ENCODE peak calls at places on chromosomes 2 and 18, in six cellular contexts. Q, B, F, W, E and L are unnamed samples. For H3K27me3 and H3K36me3, the result is how much of the 10 kb centered on the place peaks cover.

GRCh38 chr18:77173274-77174030 is 40.9 kb upstream of the MBP start:
- DNase-seq in Q (no peak), B (no peak), F (no peak), W (no peak), E (no peak), L (no peak)

GRCh38 chr18:79503891-79504475 is 108.3 kb downstream of the NFATC1 start:
- DNase-seq in Q (no peak), B (peak), F (no peak), W (no peak), E (no peak), L (no peak)

GRCh38 chr2:66434679-66435548 is at the start of gene MEIS1:
- DNase-seq in Q (peak), B (peak), F (no peak), W (peak), E (no peak), L (no peak)

GRCh38 chr2:239520811-239521517 is 120.1 kb upstream of the HDAC4 start:
- DNase-seq in Q (no peak), B (no peak), F (no peak), W (no peak), E (no peak), L (no peak)

GRCh38 chr2:28366496-28367282 is 26.0 kb upstream of the FOSL2 start:
- DNase-seq in Q (no peak), B (no peak), F (no peak), W (no peak), E (peak), L (peak)

GRCh38 chr18:43396266-43396665 is 119.0 kb upstream of the SYT4 start:
- DNase-seq in Q (peak), B (no peak), F (peak), W (no peak), E (no peak), L (no peak)

GRCh38 chr18:76491436-76491800 is 3.6 kb downstream of the ZNF516 start:
- DNase-seq in Q (peak), B (peak), F (peak), W (no peak), E (peak), L (peak)

GRCh38 chr18:31484461-31484860 is 13.5 kb upstream of the DSG2 start:
- DNase-seq in Q (no peak), B (no peak), F (no peak), W (no peak), E (no peak), L (no peak)

GRCh38 chr2:105186967-105187498 is 54.5 kb upstream of the GPR45 start:
- DNase-seq in Q (no peak), B (no peak), F (no peak), W (no peak), E (no peak), L (no peak)

GRCh38 chr18:22171839-22172582 is 2.6 kb downstream of the GATA6 start:
- DNase-seq in Q (peak), B (peak), F (no peak), W (no peak), E (no peak), L (no peak)

GRCh38 chr2:188975497-188976102 is 1.4 kb downstream of the COL3A1 start:
- DNase-seq in Q (no peak), B (peak), F (no peak), W (peak), E (no peak), L (no peak)

GRCh38 chr18:77103991-77104521 is 28.5 kb downstream of the MBP start:
- DNase-seq in Q (no peak), B (no peak), F (no peak), W (no peak), E (no peak), L (no peak)

GRCh38 chr18:48550101-48550729 is 11.4 kb downstream of the CTIF start:
- DNase-seq in Q (no peak), B (peak), F (no peak), W (no peak), E (no peak), L (no peak)

GRCh38 chr2:139526781-139527180 is 746.6 kb upstream of the NXPH2 start:
- DNase-seq in Q (no peak), B (no peak), F (no peak), W (no peak), E (no peak), L (no peak)

GRCh38 chr2:39603436-39603835 is 62.3 kb upstream of the TMEM178A start:
- DNase-seq in Q (no peak), B (no peak), F (no peak), W (no peak), E (no peak), L (no peak)

GRCh38 chr2:132936261-132936660 is 266.3 kb upstream of the LYPD1 start:
- DNase-seq in Q (no peak), B (no peak), F (no peak), W (no peak), E (no peak), L (no peak)

GRCh38 chr2:216991563-216991962 is 131.7 kb upstream of the TNP1 start:
- DNase-seq in Q (no peak), B (peak), F (no peak), W (no peak), E (no peak), L (no peak)

GRCh38 chr2:188890755-188891154 is 83.4 kb upstream of the COL3A1 start:
- DNase-seq in Q (no peak), B (no peak), F (no peak), W (no peak), E (no peak), L (no peak)

GRCh38 chr2:120394764-120395163 is 48.8 kb downstream of the INHBB start:
- DNase-seq in Q (no peak), B (no peak), F (no peak), W (no peak), E (no peak), L (no peak)

GRCh38 chr18:5463390-5463789 is 80.4 kb downstream of the EPB41L3 start:
- DNase-seq in Q (no peak), B (peak), F (no peak), W (peak), E (no peak), L (no peak)

GRCh38 chr2:174074831-174075230 is 109.7 kb upstream of the SP3 start:
- DNase-seq in Q (no peak), B (no peak), F (no peak), W (no peak), E (no peak), L (no peak)

GRCh38 chr2:42196403-42197267 is 27.5 kb downstream of the EML4 start:
- DNase-seq in Q (peak), B (peak), F (no peak), W (no peak), E (peak), L (peak)

GRCh38 chr2:128536925-128537620 is 218.4 kb upstream of the HS6ST1 start:
- DNase-seq in Q (peak), B (no peak), F (peak), W (no peak), E (no peak), L (no peak)

GRCh38 chr2:165408191-165408590 is 61.3 kb upstream of the CSRNP3 start:
- DNase-seq in Q (no peak), B (no peak), F (no peak), W (no peak), E (no peak), L (no peak)

GRCh38 chr2:71330585-71331330 is 824 bp upstream of the ZNF638 start:
- DNase-seq in Q (no peak), B (no peak), F (no peak), W (no peak), E (no peak), L (peak)

GRCh38 chr2:176130153-176130916 is 830 bp downstream of the HOXD8 start:
- DNase-seq in Q (peak), B (no peak), F (no peak), W (no peak), E (no peak), L (peak)

GRCh38 chr2:223712642-223713041 is 110.5 kb upstream of the SCG2 start:
- DNase-seq in Q (no peak), B (no peak), F (no peak), W (no peak), E (no peak), L (no peak)

GRCh38 chr2:71756280-71756906 is 303.0 kb downstream of the DYSF start:
- DNase-seq in Q (no peak), B (no peak), F (no peak), W (no peak), E (no peak), L (no peak)

DNA sequence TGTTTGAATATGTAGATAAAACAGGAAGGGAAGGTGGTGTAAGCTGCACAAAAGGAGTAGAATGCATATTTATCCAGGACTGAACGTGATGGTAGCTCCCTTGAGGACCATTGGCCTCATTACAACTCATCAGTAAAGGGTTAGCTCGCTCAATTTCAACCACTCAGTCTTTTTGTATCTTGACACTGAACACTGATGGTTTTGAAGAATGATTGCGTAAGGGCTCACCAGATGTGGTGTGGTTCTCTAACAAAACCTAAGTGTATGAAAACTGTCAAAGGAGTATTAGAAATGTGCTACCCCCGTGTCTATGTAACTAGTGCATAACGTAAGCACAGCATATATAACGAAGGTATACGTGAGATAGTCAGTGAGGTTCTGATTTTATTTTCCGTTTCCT is 272.4 kb upstream of the THSD7B start:
- DNase-seq in Q (no peak), B (no peak), F (no peak), W (no peak), E (no peak), L (no peak)
- H3K27me3 ChIP-seq in Q (under half), B (under half), F (under half), W (under half), E (under half), L (under half)

GRCh38 chr2:30296496-30296895 is 65.2 kb downstream of the LBH start:
- DNase-seq in Q (no peak), B (no peak), F (no peak), W (no peak), E (no peak), L (no peak)

GRCh38 chr2:30298302-30298701 is 67.0 kb downstream of the LBH start:
- DNase-seq in Q (no peak), B (no peak), F (no peak), W (no peak), E (no peak), L (no peak)

GRCh38 chr2:30288576-30288975 is 57.2 kb downstream of the LBH start:
- DNase-seq in Q (no peak), B (no peak), F (no peak), W (no peak), E (no peak), L (no peak)

GRCh38 chr2:30294147-30294546 is 62.8 kb downstream of the LBH start:
- DNase-seq in Q (no peak), B (no peak), F (no peak), W (no peak), E (no peak), L (no peak)

GRCh38 chr2:30293303-30293912 is 62.1 kb downstream of the LBH start:
- DNase-seq in Q (no peak), B (no peak), F (no peak), W (no peak), E (no peak), L (no peak)
- H3K27ac ChIP-seq in Q (no peak), B (no peak), F (no peak), W (no peak), E (no peak), L (no peak)

DNA sequence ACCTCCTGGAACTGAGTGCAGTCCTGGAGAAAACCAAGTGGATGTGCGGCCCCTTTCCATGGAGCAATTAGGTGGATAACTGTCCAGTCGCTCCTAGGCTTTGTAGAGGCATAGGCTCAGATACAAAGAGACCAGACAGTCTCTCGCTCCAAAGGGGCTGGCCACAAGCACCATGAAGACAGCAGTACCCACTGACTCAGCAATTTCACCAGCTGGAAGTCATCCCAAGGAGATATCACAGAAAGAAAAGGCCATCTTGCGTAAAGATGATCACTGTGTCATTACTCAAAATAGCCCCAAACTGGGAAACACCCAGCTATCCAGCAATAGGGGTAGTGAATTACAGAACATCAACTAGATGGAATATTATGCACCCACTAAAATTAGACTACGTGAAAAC is 161.2 kb downstream of the MSH2 start:
- DNase-seq in Q (no peak), B (no peak), F (no peak), W (no peak), E (no peak), L (no peak)
- H3K36me3 ChIP-seq in Q (under half), B (under half), F (under half), W (under half), E (under half), L (under half)

GRCh38 chr2:232486558-232487384 is 863 bp downstream of the ECEL1 start:
- DNase-seq in Q (no peak), B (no peak), F (no peak), W (no peak), E (no peak), L (no peak)

GRCh38 chr2:232484628-232485332 is 2.9 kb downstream of the ECEL1 start:
- DNase-seq in Q (no peak), B (no peak), F (no peak), W (no peak), E (no peak), L (no peak)

GRCh38 chr2:232487385-232488096 is at the start of gene ECEL1:
- DNase-seq in Q (peak), B (no peak), F (no peak), W (no peak), E (no peak), L (no peak)

GRCh38 chr2:232485333-232485756 is 2.3 kb downstream of the ECEL1 start:
- DNase-seq in Q (no peak), B (no peak), F (no peak), W (no peak), E (no peak), L (peak)

GRCh38 chr2:232485757-232486557 is 1.7 kb downstream of the ECEL1 start:
- DNase-seq in Q (peak), B (no peak), F (no peak), W (no peak), E (no peak), L (peak)
- H3K27me3 ChIP-seq in Q (half or more), B (under half), F (under half), W (under half), E (under half), L (under half)

GRCh38 chr2:169331461-169331860 is 30.9 kb downstream of the LRP2 start:
- DNase-seq in Q (no peak), B (no peak), F (no peak), W (no peak), E (no peak), L (no peak)

GRCh38 chr2:169336677-169337076 is 25.7 kb downstream of the LRP2 start:
- DNase-seq in Q (no peak), B (no peak), F (no peak), W (no peak), E (no peak), L (no peak)
- H3K27ac ChIP-seq in Q (no peak), B (no peak), F (no peak), W (no peak), E (no peak), L (no peak)

GRCh38 chr18:42268186-42268725 is 313.2 kb downstream of the PIK3C3 start:
- DNase-seq in Q (no peak), B (no peak), F (no peak), W (no peak), E (no peak), L (no peak)
- H3K36me3 ChIP-seq in Q (under half), B (under half), F (under half), W (under half), E (under half), L (under half)